ENCODE peak calls at places on chromosomes 11 and 22, in four cellular contexts. X is right atrium auricular region, K is small intestine, Y is body of pancreas. L is an unnamed sample.

GRCh38 chr11:59510917-59511589 is at the start of gene OR4D9:
- DNase-seq in Y (no peak), K (no peak), X (no peak), L (no peak)

GRCh38 chr11:72243567-72244316 is at the start of gene PHOX2A:
- DNase-seq in Y (no peak), X (no peak), K (no peak), L (no peak)

GRCh38 chr22:49303781-49304461 is 523.8 kb downstream of the BRD1 start:
- DNase-seq in X (peak), Y (no peak), K (no peak), L (peak)

GRCh38 chr11:115892016-115892415 is 387.8 kb upstream of the CADM1 start:
- DNase-seq in Y (no peak), X (no peak), K (no peak), L (no peak)

GRCh38 chr11:16790484-16791240 is 52.2 kb downstream of the C11orf58 start:
- DNase-seq in K (no peak), Y (no peak), X (no peak), L (no peak)

GRCh38 chr22:24190159-24190540 is 8.9 kb downstream of the SUSD2 start:
- DNase-seq in K (no peak), X (no peak), Y (peak), L (no peak)

GRCh38 chr11:7498193-7498592 is 12.9 kb downstream of the OLFML1 start:
- DNase-seq in Y (no peak), X (no peak), K (peak), L (no peak)

GRCh38 chr11:37286890-37287289 is 688.9 kb upstream of the RAG2 start:
- DNase-seq in Y (no peak), X (no peak), K (no peak), L (no peak)

GRCh38 chr11:115215694-115216615 is 288.3 kb downstream of the CADM1 start:
- DNase-seq in K (no peak), Y (no peak), X (no peak), L (no peak)

GRCh38 chr11:108713076-108713790 is 48.4 kb downstream of the DDX10 start:
- DNase-seq in X (no peak), Y (no peak), K (no peak), L (no peak)

GRCh38 chr22:17903564-17904295 is 120.6 kb downstream of the MICAL3 start:
- DNase-seq in X (no peak), K (peak), Y (peak), L (no peak)

GRCh38 chr11:27363576-27364115 is 631 bp upstream of the CCDC34 start:
- DNase-seq in K (no peak), X (no peak), Y (no peak), L (no peak)

GRCh38 chr11:110859998-110860397 is 147.8 kb upstream of the ARHGAP20 start:
- DNase-seq in K (peak), Y (no peak), X (no peak), L (no peak)

GRCh38 chr11:79264284-79264683 is 176.5 kb downstream of the TENM4 start:
- DNase-seq in X (no peak), K (no peak), Y (no peak), L (no peak)

GRCh38 chr11:416757-417621 is 2.2 kb upstream of the SIGIRR start:
- DNase-seq in Y (peak), X (no peak), K (peak), L (no peak)

GRCh38 chr11:86736303-86737143 is 63.8 kb upstream of the PRSS23 start:
- DNase-seq in Y (no peak), X (no peak), K (no peak), L (no peak)

GRCh38 chr11:129295746-129296145 is 79.9 kb upstream of the BARX2 start:
- DNase-seq in X (no peak), Y (no peak), K (no peak), L (no peak)

GRCh38 chr11:65655570-65656332 is 7.0 kb downstream of the RELA start:
- DNase-seq in Y (peak), K (no peak), X (no peak), L (peak)
- H3K27ac ChIP-seq in Y (no peak), K (no peak), X (no peak), L (no peak)

DNA sequence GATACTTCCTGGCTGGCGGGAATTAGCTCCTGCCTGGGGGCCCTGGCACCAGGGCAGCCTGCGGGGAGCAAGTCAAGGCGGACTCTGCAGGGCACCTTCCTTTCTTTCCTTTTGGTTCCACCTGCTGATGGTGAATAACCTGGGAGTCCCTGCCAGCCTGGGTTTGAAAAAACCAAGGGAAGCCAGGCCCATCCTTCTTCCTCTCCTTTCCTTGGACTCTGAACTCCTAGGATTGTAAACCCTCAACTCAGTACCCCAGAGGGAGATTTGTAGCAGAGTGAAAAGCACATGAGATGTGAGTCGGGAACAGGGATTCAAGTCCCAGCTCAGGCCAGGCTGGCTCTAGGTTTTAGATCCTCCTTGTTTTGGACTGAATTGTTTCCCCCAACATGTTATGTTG is 216.8 kb downstream of the CEP164 start:
- DNase-seq in X (no peak), K (peak), Y (no peak), L (no peak)
- H3K4me3 ChIP-seq in X (no peak), K (no peak), Y (no peak), L (no peak)

GRCh38 chr11:120424185-120424969 is 87.2 kb upstream of the GRIK4 start:
- DNase-seq in K (peak), X (no peak), Y (no peak), L (no peak)

GRCh38 chr11:120424970-120425332 is 86.6 kb upstream of the GRIK4 start:
- DNase-seq in X (no peak), K (peak), Y (no peak), L (no peak)

GRCh38 chr11:120420572-120420971 is 84.4 kb downstream of the ARHGEF12 start:
- DNase-seq in K (no peak), Y (no peak), X (no peak), L (no peak)

GRCh38 chr11:120425527-120425926 is 86.0 kb upstream of the GRIK4 start:
- DNase-seq in X (no peak), Y (no peak), K (no peak), L (no peak)
- H3K27ac ChIP-seq in X (no peak), Y (no peak), K (no peak), L (no peak)

GRCh38 chr22:45972091-45972867 is 4.7 kb downstream of the WNT7B start:
- DNase-seq in Y (no peak), X (no peak), K (no peak), L (no peak)
- H3K4me3 ChIP-seq in Y (no peak), X (no peak), K (no peak), L (peak)

DNA sequence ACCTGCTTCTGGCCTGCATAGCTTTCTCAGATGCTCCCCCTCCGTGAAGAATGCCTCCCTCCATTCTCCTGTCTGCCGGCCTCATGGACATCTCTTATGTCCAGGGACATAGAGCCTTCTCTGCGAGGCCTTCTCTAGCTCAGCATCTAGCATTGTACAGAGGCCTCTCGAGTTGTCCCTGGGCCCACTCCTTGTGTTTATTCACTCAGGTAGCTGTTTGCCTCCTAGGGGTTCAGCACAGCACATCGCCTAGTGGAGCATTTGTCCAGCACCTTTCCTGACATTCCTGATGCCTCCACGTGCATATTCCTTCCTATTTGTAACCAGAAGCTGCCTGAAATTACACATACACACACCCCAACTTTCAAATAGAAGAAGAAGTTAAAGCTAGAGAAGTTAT is 101.3 kb downstream of the TBC1D22A start:
- DNase-seq in Y (no peak), X (no peak), K (no peak), L (no peak)
- H3K27ac ChIP-seq in Y (no peak), X (no peak), K (no peak), L (no peak)

DNA sequence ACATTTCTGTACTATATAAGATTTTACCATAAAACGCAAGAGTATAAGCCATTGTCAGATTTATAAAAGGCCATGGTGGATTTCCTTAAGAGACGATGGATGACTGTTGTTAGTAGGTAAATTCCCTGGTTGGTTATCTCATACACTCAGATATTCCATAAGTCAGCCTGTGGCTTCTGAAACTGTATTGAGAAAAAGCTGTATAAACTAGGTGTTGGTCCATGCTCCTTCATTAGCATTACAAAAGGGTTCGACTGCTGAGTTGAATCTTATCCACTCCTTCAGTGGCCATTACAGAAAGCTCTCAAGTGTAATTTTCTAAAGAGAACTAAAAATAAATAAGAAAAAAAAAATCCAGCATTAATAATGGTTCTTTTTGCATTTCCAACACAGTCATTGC is 5.3 kb downstream of the GRAP2 start:
- DNase-seq in Y (no peak), K (no peak), X (no peak), L (no peak)
- H3K4me3 ChIP-seq in Y (no peak), K (no peak), X (no peak), L (no peak)

DNA sequence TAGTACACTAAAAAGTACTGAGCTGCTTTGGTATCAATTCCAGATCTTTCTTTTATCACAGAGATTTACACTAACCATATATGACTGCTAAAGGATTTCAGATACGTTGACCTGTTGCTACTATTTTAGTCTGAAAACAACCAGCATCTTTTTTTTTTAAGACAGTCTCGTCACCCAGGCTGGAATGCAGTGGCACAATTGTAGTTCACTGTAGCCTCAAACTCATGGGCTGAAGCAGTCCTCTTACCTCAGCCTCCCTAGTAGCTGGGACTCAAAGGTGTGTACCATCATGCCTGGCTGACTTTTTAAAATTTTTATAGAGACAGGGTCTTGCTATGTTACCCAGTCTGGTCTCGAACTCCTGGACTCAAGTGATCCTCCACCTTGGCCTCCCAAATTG is 24.2 kb upstream of the L3MBTL2 start:
- DNase-seq in X (no peak), Y (no peak), K (no peak), L (no peak)
- H3K27ac ChIP-seq in X (no peak), Y (no peak), K (no peak), L (no peak)

GRCh38 chr11:8796926-8797325 is 114.1 kb upstream of the AKIP1 start:
- DNase-seq in Y (no peak), X (no peak), K (no peak), L (no peak)

GRCh38 chr11:8802263-8802662 is 108.7 kb upstream of the AKIP1 start:
- DNase-seq in K (no peak), X (no peak), Y (no peak), L (no peak)

GRCh38 chr11:8801121-8801520 is 109.9 kb upstream of the AKIP1 start:
- DNase-seq in K (no peak), X (no peak), Y (no peak), L (no peak)

GRCh38 chr11:8800498-8801110 is 110.4 kb upstream of the AKIP1 start:
- DNase-seq in K (no peak), X (no peak), Y (no peak), L (no peak)

GRCh38 chr11:8799273-8799672 is 111.7 kb upstream of the AKIP1 start:
- DNase-seq in K (no peak), Y (peak), X (no peak), L (no peak)
- H3K4me3 ChIP-seq in K (no peak), Y (no peak), X (no peak), L (no peak)

GRCh38 chr11:60860943-60861342 is 5.2 kb upstream of the PTGDR2 start:
- DNase-seq in Y (no peak), K (no peak), X (no peak), L (no peak)
- H3K27ac ChIP-seq in Y (no peak), K (no peak), X (no peak), L (no peak)

DNA sequence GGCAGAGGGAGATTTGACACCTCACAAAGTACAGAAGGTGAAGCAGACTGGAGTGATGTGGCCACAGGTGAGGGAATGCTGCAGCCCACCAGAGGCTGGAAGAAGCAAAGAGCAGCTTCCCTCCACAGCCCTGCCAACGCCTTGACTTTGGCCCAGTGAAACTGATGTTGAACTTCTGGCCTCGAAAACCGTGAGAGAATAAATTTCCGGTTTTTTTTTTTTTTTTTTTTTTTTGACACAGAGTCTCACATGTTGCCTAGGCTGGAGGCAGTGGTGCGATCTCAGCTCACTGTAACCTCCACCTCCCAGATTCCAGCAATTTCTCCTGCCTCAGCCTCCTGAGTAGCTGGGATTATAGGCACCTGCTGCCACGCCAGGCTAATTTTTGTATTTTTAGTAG is 8.7 kb downstream of the KMT5B start:
- DNase-seq in X (no peak), K (no peak), Y (no peak), L (no peak)
- H3K4me3 ChIP-seq in X (no peak), K (no peak), Y (no peak), L (no peak)

L was measured in coronary artery.